ENCODE peak calls at places on chromosome 18, in four cellular contexts. One of them, this sample, is unnamed.

GRCh38 chr18:59909289-59910036 is 9.7 kb downstream of the PMAIP1 start:
- DNase-seq in right lobe of liver: no peak
- DNase-seq in lower lobe of right lung: no peak
- DNase-seq in tibial artery: no peak
- DNase-seq in this sample: no peak

GRCh38 chr18:55013685-55014084 is 54.4 kb upstream of the CCDC68 start:
- DNase-seq in right lobe of liver: no peak
- DNase-seq in lower lobe of right lung: no peak
- DNase-seq in tibial artery: no peak
- DNase-seq in this sample: no peak

GRCh38 chr18:75183524-75183923 is 25.4 kb downstream of the PTGR3 start:
- DNase-seq in right lobe of liver: no peak
- DNase-seq in lower lobe of right lung: no peak
- DNase-seq in tibial artery: no peak
- DNase-seq in this sample: no peak

GRCh38 chr18:75837316-75837715 is 409.8 kb upstream of the SMIM21 start:
- DNase-seq in right lobe of liver: no peak
- DNase-seq in lower lobe of right lung: no peak
- DNase-seq in tibial artery: no peak
- DNase-seq in this sample: no peak

GRCh38 chr18:74898965-74899364 is 301.3 kb downstream of the ZNF407 start:
- DNase-seq in right lobe of liver: no peak
- DNase-seq in lower lobe of right lung: no peak
- DNase-seq in tibial artery: no peak
- DNase-seq in this sample: no peak

GRCh38 chr18:40124107-40124506 is 1830.9 kb upstream of the PIK3C3 start:
- DNase-seq in right lobe of liver: no peak
- DNase-seq in lower lobe of right lung: no peak
- DNase-seq in tibial artery: no peak
- DNase-seq in this sample: no peak

GRCh38 chr18:36942264-36942663 is 113.3 kb downstream of the KIAA1328 start:
- DNase-seq in right lobe of liver: no peak
- DNase-seq in lower lobe of right lung: no peak
- DNase-seq in tibial artery: no peak
- DNase-seq in this sample: peak; percentile 41

GRCh38 chr18:45155526-45155925 is 459.8 kb upstream of the SLC14A2 start:
- DNase-seq in right lobe of liver: no peak
- DNase-seq in lower lobe of right lung: no peak
- DNase-seq in tibial artery: no peak
- DNase-seq in this sample: no peak

GRCh38 chr18:23059541-23060465 is 75.5 kb upstream of the CABLES1 start:
- DNase-seq in right lobe of liver: no peak
- DNase-seq in lower lobe of right lung: no peak
- DNase-seq in tibial artery: no peak
- DNase-seq in this sample: no peak

GRCh38 chr18:48310999-48311398 is 98.2 kb downstream of the ZBTB7C start:
- DNase-seq in right lobe of liver: no peak
- DNase-seq in lower lobe of right lung: no peak
- DNase-seq in tibial artery: no peak
- DNase-seq in this sample: no peak

GRCh38 chr18:50594931-50595330 is 35.0 kb downstream of the MAPK4 start:
- DNase-seq in right lobe of liver: no peak
- DNase-seq in lower lobe of right lung: no peak
- DNase-seq in tibial artery: no peak
- DNase-seq in this sample: no peak

GRCh38 chr18:31720867-31721266 is 36.5 kb upstream of the B4GALT6 start:
- DNase-seq in right lobe of liver: no peak
- DNase-seq in lower lobe of right lung: no peak
- DNase-seq in tibial artery: no peak
- DNase-seq in this sample: no peak

GRCh38 chr18:35507192-35507591 is 9.4 kb upstream of the INO80C start:
- DNase-seq in right lobe of liver: no peak
- DNase-seq in lower lobe of right lung: no peak
- DNase-seq in tibial artery: no peak
- DNase-seq in this sample: no peak

GRCh38 chr18:55510809-55511208 is 77.2 kb downstream of the TCF4 start:
- DNase-seq in right lobe of liver: no peak
- DNase-seq in lower lobe of right lung: no peak
- DNase-seq in tibial artery: no peak
- DNase-seq in this sample: no peak

GRCh38 chr18:37844209-37844970 is 278.8 kb upstream of the CELF4 start:
- DNase-seq in right lobe of liver: no peak
- DNase-seq in lower lobe of right lung: no peak
- DNase-seq in tibial artery: no peak
- DNase-seq in this sample: no peak

GRCh38 chr18:75075429-75075841 is 133.5 kb downstream of the PTGR3 start:
- DNase-seq in right lobe of liver: no peak
- DNase-seq in lower lobe of right lung: no peak
- DNase-seq in tibial artery: no peak
- DNase-seq in this sample: no peak

GRCh38 chr18:70643812-70644211 is 355.0 kb downstream of the SOCS6 start:
- DNase-seq in right lobe of liver: no peak
- DNase-seq in lower lobe of right lung: no peak
- DNase-seq in tibial artery: no peak
- DNase-seq in this sample: no peak

GRCh38 chr18:46171331-46171730 is 67.1 kb downstream of the HAUS1 start:
- DNase-seq in right lobe of liver: no peak
- DNase-seq in lower lobe of right lung: no peak
- DNase-seq in tibial artery: no peak
- DNase-seq in this sample: no peak

GRCh38 chr18:24885266-24885665 is 424.8 kb downstream of the HRH4 start:
- DNase-seq in right lobe of liver: no peak
- DNase-seq in lower lobe of right lung: no peak
- DNase-seq in tibial artery: no peak
- DNase-seq in this sample: no peak

GRCh38 chr18:24170389-24170788 is 31.5 kb downstream of the CABYR start:
- DNase-seq in right lobe of liver: no peak
- DNase-seq in lower lobe of right lung: no peak
- DNase-seq in tibial artery: no peak
- DNase-seq in this sample: no peak

GRCh38 chr18:54776282-54776977 is 51.8 kb upstream of the RAB27B start:
- DNase-seq in right lobe of liver: no peak
- DNase-seq in lower lobe of right lung: no peak
- DNase-seq in tibial artery: no peak
- DNase-seq in this sample: no peak

GRCh38 chr18:7741640-7742039 is 174.5 kb downstream of the PTPRM start:
- DNase-seq in right lobe of liver: no peak
- DNase-seq in lower lobe of right lung: no peak
- DNase-seq in tibial artery: no peak
- DNase-seq in this sample: no peak
- H3K4me3 ChIP-seq in right lobe of liver: no peak overlapping the region
- H3K4me3 ChIP-seq in lower lobe of right lung: no peak overlapping the region
- H3K4me3 ChIP-seq in tibial artery: no peak overlapping the region
- H3K4me3 ChIP-seq in this sample: no peak overlapping the region

GRCh38 chr18:2707559-2708168 is 52.1 kb downstream of the SMCHD1 start:
- DNase-seq in right lobe of liver: no peak
- DNase-seq in lower lobe of right lung: no peak
- DNase-seq in tibial artery: no peak
- DNase-seq in this sample: no peak
- H3K36me3 ChIP-seq in right lobe of liver: no peaks in the 10 kb centered on the region
- H3K36me3 ChIP-seq in lower lobe of right lung: peaks cover 97% of the 10 kb centered on the region
- H3K36me3 ChIP-seq in tibial artery: peaks cover 68% of the 10 kb centered on the region
- H3K36me3 ChIP-seq in this sample: peaks cover 2% of the 10 kb centered on the region

DNA sequence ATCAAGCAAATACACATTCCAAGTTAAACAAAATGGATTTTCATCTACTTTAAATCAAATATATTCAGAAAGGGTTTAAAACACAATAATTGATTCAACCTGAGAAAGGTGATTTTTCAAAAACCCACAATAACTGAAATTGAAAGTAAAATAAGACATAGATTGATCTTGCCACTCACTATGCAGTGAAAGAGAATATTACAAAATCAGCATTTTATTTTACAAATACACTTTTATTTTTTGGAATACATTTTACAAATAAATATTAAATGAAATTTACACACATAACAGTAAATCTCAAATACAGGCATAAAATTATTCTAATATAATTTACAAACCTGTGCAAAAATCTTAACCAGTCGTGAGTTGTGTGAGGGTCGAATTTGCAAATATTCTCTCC is 11.5 kb downstream of the CEP76 start:
- DNase-seq in right lobe of liver: no peak
- DNase-seq in lower lobe of right lung: no peak
- DNase-seq in tibial artery: no peak
- DNase-seq in this sample: no peak
- H3K27me3 ChIP-seq in right lobe of liver: no peaks in the 10 kb centered on the region
- H3K27me3 ChIP-seq in lower lobe of right lung: no peaks in the 10 kb centered on the region
- H3K27me3 ChIP-seq in tibial artery: no peaks in the 10 kb centered on the region
- H3K27me3 ChIP-seq in this sample: no peaks in the 10 kb centered on the region

GRCh38 chr18:58196164-58196563 is 152.1 kb downstream of the NEDD4L start:
- DNase-seq in right lobe of liver: no peak
- DNase-seq in lower lobe of right lung: no peak
- DNase-seq in tibial artery: no peak
- DNase-seq in this sample: no peak
- H3K4me3 ChIP-seq in right lobe of liver: no peak overlapping the region
- H3K4me3 ChIP-seq in lower lobe of right lung: peak overlapping the region; percentile 58
- H3K4me3 ChIP-seq in tibial artery: no peak overlapping the region
- H3K4me3 ChIP-seq in this sample: peak overlapping the region; percentile 62

GRCh38 chr18:79697178-79697577 is 17.6 kb downstream of the CTDP1 start:
- DNase-seq in right lobe of liver: peak; percentile 13
- DNase-seq in lower lobe of right lung: peak; percentile 42
- DNase-seq in tibial artery: no peak
- DNase-seq in this sample: no peak
- H3K36me3 ChIP-seq in right lobe of liver: no peaks in the 10 kb centered on the region
- H3K36me3 ChIP-seq in lower lobe of right lung: peaks cover 72% of the 10 kb centered on the region
- H3K36me3 ChIP-seq in tibial artery: peaks cover 64% of the 10 kb centered on the region
- H3K36me3 ChIP-seq in this sample: peaks cover 17% of the 10 kb centered on the region

GRCh38 chr18:62027914-62028520 is 135.2 kb upstream of the RNF152 start:
- DNase-seq in right lobe of liver: no peak
- DNase-seq in lower lobe of right lung: no peak
- DNase-seq in tibial artery: no peak
- DNase-seq in this sample: peak; percentile 15

GRCh38 chr18:62033756-62034155 is 140.9 kb upstream of the RNF152 start:
- DNase-seq in right lobe of liver: no peak
- DNase-seq in lower lobe of right lung: no peak
- DNase-seq in tibial artery: no peak
- DNase-seq in this sample: no peak

GRCh38 chr18:62028715-62029114 is 135.9 kb upstream of the RNF152 start:
- DNase-seq in right lobe of liver: no peak
- DNase-seq in lower lobe of right lung: no peak
- DNase-seq in tibial artery: no peak
- DNase-seq in this sample: no peak

GRCh38 chr18:62033207-62033606 is 140.4 kb upstream of the RNF152 start:
- DNase-seq in right lobe of liver: no peak
- DNase-seq in lower lobe of right lung: no peak
- DNase-seq in tibial artery: no peak
- DNase-seq in this sample: no peak

GRCh38 chr18:62030091-62030985 is 137.5 kb upstream of the RNF152 start:
- DNase-seq in right lobe of liver: no peak
- DNase-seq in lower lobe of right lung: no peak
- DNase-seq in tibial artery: no peak
- DNase-seq in this sample: no peak
- H3K27me3 ChIP-seq in right lobe of liver: no peaks in the 10 kb centered on the region
- H3K27me3 ChIP-seq in lower lobe of right lung: no peaks in the 10 kb centered on the region
- H3K27me3 ChIP-seq in tibial artery: no peaks in the 10 kb centered on the region
- H3K27me3 ChIP-seq in this sample: no peaks in the 10 kb centered on the region

GRCh38 chr18:2851771-2852170 is 5.0 kb downstream of the EMILIN2 start:
- DNase-seq in right lobe of liver: no peak
- DNase-seq in lower lobe of right lung: no peak
- DNase-seq in tibial artery: no peak
- DNase-seq in this sample: no peak
- H3K4me3 ChIP-seq in right lobe of liver: no peak overlapping the region
- H3K4me3 ChIP-seq in lower lobe of right lung: no peak overlapping the region
- H3K4me3 ChIP-seq in tibial artery: no peak overlapping the region
- H3K4me3 ChIP-seq in this sample: no peak overlapping the region

DNA sequence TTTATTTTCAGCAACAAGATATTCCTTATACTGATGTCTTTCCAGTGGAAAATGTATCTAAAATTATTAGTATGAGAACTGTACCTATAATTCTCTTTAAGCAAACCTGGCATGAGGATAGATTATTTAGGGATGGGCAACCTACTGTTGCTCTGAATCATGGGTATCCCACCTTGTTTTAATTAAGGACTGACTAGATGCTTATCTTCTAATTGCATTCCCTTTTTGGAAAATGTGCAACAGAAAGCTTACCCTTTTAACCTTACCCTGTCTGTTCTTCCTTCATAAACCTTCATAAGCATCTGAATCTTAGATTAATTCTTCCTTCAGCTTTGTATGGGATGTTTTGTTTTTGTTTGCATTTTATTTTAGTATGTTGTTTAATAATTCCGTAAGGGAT is 110.3 kb downstream of the TAF4B start:
- DNase-seq in right lobe of liver: no peak
- DNase-seq in lower lobe of right lung: no peak
- DNase-seq in tibial artery: no peak
- DNase-seq in this sample: no peak
- H3K36me3 ChIP-seq in right lobe of liver: no peaks in the 10 kb centered on the region
- H3K36me3 ChIP-seq in lower lobe of right lung: no peaks in the 10 kb centered on the region
- H3K36me3 ChIP-seq in tibial artery: no peaks in the 10 kb centered on the region
- H3K36me3 ChIP-seq in this sample: no peaks in the 10 kb centered on the region

DNA sequence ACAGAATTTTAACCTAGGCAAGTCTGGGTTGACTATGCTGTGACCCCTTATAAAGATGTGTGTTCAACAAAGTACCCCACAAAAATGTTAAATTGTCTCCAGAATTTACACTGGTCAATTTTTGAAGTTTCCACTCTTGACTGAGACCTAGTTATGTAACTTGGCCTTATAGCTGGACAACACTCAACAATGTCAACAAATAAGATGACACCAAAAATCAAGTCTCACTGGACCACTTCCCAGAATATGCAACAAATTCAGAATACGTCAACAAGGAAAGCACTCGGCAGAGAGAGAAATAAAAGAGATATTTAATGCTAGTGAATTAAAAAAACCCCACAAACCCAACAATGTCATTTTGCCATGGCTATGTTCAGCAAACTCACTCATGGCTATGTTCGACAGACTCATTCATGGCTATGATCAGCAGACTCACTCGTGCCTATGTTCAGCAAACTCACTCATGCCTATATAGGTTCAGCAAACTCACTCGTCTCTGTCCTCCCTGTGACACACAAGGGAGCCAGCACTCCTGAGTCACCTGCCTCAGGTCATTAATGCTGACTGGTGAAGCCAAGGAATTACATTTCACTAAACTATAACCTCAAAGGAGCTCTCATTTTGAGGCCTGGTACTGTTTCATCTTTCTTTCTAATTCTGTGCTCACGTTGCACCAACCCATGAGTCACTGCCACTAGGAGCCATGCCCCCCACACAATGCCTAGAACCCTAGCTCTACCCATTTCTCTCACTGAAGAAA is 72.7 kb downstream of the PTPN2 start:
- DNase-seq in right lobe of liver: no peak
- DNase-seq in lower lobe of right lung: no peak
- DNase-seq in tibial artery: no peak
- DNase-seq in this sample: no peak
- H3K27me3 ChIP-seq in right lobe of liver: no peaks in the 10 kb centered on the region
- H3K27me3 ChIP-seq in lower lobe of right lung: no peaks in the 10 kb centered on the region
- H3K27me3 ChIP-seq in tibial artery: no peaks in the 10 kb centered on the region
- H3K27me3 ChIP-seq in this sample: no peaks in the 10 kb centered on the region

This sample was measured in H7.